ENCODE peak calls at places on chromosomes 12 and 14, in nine cellular contexts. C, B, W, I, Z, K, H, V and T are unnamed samples.

GRCh38 chr14:21039059-21039422 is 3.1 kb upstream of the RNASE7 start:
- DNase-seq in C (peak; percentile 43), B (peak; percentile 54), W (peak; percentile 97), I (peak; percentile 92), Z (peak; percentile 80), K (peak; percentile 88), H (peak; percentile 93), V (no peak), T (peak; percentile 90)

GRCh38 chr14:34498684-34499412 is 36.8 kb upstream of the SPTSSA start:
- DNase-seq in C (peak; percentile 22), B (no peak), W (no peak), I (no peak), Z (peak; percentile 53), K (no peak), H (no peak), V (peak; percentile 80), T (no peak)

GRCh38 chr12:119068129-119068856 is 87.0 kb downstream of the SRRM4 start:
- DNase-seq in C (no peak), B (no peak), W (no peak), I (no peak), Z (no peak), K (no peak), H (no peak), V (no peak), T (no peak)

GRCh38 chr12:55797068-55797467 is 20.5 kb downstream of the SARNP start:
- DNase-seq in C (peak; percentile 56), B (no peak), W (no peak), I (no peak), Z (no peak), K (no peak), H (no peak), V (peak; percentile 65), T (no peak)

GRCh38 chr14:98234208-98234607 is 1037.8 kb downstream of the BCL11B start:
- DNase-seq in C (no peak), B (no peak), W (no peak), I (no peak), Z (no peak), K (no peak), H (no peak), V (no peak), T (no peak)

GRCh38 chr14:57352771-57353170 is 37.6 kb upstream of the NAA30 start:
- DNase-seq in C (no peak), B (no peak), W (no peak), I (no peak), Z (no peak), K (no peak), H (no peak), V (no peak), T (no peak)

GRCh38 chr12:26839551-26839950 is 6.6 kb upstream of the ITPR2 start:
- DNase-seq in C (no peak), B (no peak), W (no peak), I (no peak), Z (no peak), K (no peak), H (no peak), V (no peak), T (no peak)

GRCh38 chr12:31594681-31595080 is 3.7 kb upstream of the DENND5B start:
- DNase-seq in C (peak; percentile 19), B (no peak), W (no peak), I (no peak), Z (no peak), K (no peak), H (no peak), V (peak; percentile 23), T (no peak)

GRCh38 chr12:96212456-96213375 is 18.5 kb downstream of the ELK3 start:
- DNase-seq in C (no peak), B (no peak), W (no peak), I (no peak), Z (no peak), K (no peak), H (no peak), V (no peak), T (no peak)
- TF ChIP-seq POLR2A in C (no peak), B (no peak), W (no peak), I (no peak), Z (no peak), K (no peak), H (no peak), V (no peak), T (no peak)

GRCh38 chr14:104771374-104771773 is 18.4 kb downstream of the SIVA1 start:
- DNase-seq in C (no peak), B (no peak), W (no peak), I (no peak), Z (no peak), K (no peak), H (no peak), V (no peak), T (no peak)
- TF ChIP-seq POLR2A in C (no peak), B (no peak), W (no peak), I (no peak), Z (no peak), K (no peak), H (no peak), V (no peak), T (no peak)

DNA sequence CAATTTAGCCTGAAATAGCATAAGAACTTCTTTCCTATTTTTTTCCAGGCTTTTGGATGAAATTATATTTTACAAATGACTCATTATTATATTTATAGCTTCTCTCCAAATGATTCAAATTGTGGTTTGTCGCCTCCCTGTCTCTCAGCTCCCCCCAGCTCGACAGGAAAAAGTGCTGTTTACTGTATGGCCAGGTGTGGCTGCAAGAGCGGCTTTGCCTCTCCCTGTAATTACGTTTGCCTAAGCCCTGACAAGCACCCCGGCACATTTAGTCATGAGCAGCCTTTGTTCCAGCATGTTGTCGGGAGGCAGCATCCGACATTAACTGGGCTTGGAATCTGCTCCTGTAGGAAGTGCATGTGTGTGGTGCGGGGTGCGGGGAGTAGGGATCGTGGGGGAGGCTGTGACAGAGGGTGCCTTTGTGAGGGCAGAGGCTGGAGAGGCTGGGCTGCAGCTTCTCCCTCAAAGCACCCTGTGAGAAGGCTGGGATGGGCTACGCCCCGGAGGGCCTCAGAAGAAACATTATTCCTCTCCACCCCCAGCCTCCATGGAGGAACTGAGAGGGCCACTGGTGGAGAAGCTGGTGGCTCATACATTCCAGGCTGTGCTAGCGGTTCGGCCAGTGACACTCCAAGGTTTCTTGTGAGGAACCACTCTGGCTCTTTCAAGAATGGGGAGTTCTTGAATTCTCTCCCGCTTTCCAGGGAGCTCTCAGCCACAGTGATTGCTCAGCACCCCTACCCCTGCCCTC is 42.1 kb upstream of the CTDSP2 start:
- DNase-seq in C (peak; percentile 76), B (no peak), W (no peak), I (no peak), Z (peak; percentile 61), K (peak; percentile 66), H (no peak), V (no peak), T (peak; percentile 77)
- TF ChIP-seq POLR2A in C (peak; percentile 37), B (no peak), W (no peak), I (no peak), Z (no peak), K (no peak), H (peak; percentile 27), V (no peak), T (peak; percentile 7)

DNA sequence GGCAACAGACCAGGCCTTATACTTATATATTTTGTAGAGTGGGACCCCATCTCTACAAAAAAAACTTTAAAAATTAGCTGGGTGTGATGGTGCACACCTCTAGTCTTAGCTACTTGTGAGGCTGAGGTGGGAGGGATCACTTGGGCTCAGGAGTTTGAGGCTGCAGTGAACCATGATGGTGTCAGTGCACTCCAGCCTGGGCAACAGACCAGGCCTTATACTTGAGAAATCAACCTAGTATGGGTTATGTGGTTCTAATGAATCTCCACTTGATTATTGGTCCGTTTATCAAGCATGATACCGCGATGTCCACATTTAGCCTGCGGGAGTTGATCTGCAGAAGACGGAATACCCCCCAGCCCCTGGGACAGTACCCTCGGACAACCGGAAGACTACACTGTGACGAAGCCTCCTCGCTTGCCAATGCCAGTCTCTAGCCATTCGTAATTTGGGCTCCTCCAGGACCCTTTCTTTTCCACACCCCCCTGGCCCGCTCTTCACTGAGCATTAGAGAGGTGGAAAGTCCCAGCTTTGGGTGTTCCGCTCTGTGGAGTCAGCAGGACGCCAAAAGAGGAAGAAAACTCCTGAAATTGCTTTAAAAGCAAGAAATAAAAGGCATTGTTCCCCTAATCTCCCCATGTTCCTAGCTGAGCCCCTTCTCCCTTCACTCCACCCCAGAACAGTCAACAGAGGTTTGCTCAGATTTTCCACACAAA is 19.4 kb downstream of the LTBP2 start:
- DNase-seq in C (no peak), B (no peak), W (no peak), I (no peak), Z (no peak), K (no peak), H (no peak), V (no peak), T (no peak)
- TF ChIP-seq POLR2A in C (no peak), B (no peak), W (no peak), I (no peak), Z (no peak), K (no peak), H (no peak), V (no peak), T (no peak)

GRCh38 chr14:90396342-90397339 is at the start of gene CALM1:
- DNase-seq in C (peak; percentile 93), B (peak; percentile 97), W (peak; percentile 97), I (peak; percentile 96), Z (peak; percentile 96), K (peak; percentile 86), H (peak; percentile 96), V (peak; percentile 96), T (peak; percentile 95)

GRCh38 chr14:90399541-90400444 is 3.0 kb downstream of the CALM1 start:
- DNase-seq in C (peak; percentile 88), B (peak; percentile 83), W (peak; percentile 97), I (peak; percentile 89), Z (peak; percentile 93), K (peak; percentile 90), H (peak; percentile 85), V (peak; percentile 93), T (peak; percentile 91)

GRCh38 chr14:90397401-90398314 is 829 bp downstream of the CALM1 start:
- DNase-seq in C (peak; percentile 24), B (peak; percentile 65), W (peak; percentile 81), I (peak; percentile 69), Z (peak; percentile 51), K (peak; percentile 39), H (peak; percentile 59), V (peak; percentile 55), T (no peak)

GRCh38 chr14:90398841-90399540 is 2.2 kb downstream of the CALM1 start:
- DNase-seq in C (no peak), B (no peak), W (no peak), I (no peak), Z (no peak), K (no peak), H (no peak), V (no peak), T (no peak)

GRCh38 chr14:90398315-90398811 is 1.5 kb downstream of the CALM1 start:
- DNase-seq in C (no peak), B (peak; percentile 54), W (peak; percentile 81), I (no peak), Z (peak; percentile 44), K (peak; percentile 52), H (no peak), V (peak; percentile 29), T (peak; percentile 83)
- TF ChIP-seq POLR2A in C (no peak), B (no peak), W (no peak), I (no peak), Z (no peak), K (no peak), H (peak; percentile 17), V (no peak), T (peak; percentile 25)

GRCh38 chr12:124518051-124518932 is 49.1 kb downstream of the NCOR2 start:
- DNase-seq in C (peak; percentile 99), B (no peak), W (peak; percentile 100), I (peak; percentile 97), Z (peak; percentile 99), K (peak; percentile 99), H (peak; percentile 99), V (peak; percentile 98), T (peak; percentile 99)
- TF ChIP-seq POLR2A in C (no peak), B (no peak), W (peak; percentile 28), I (no peak), Z (no peak), K (peak; percentile 31), H (peak; percentile 51), V (no peak), T (no peak)

GRCh38 chr12:51083140-51083833 is at the start of gene CSRNP2:
- DNase-seq in C (peak; percentile 93), B (peak; percentile 97), W (peak; percentile 99), I (peak; percentile 97), Z (peak; percentile 97), K (peak; percentile 96), H (peak; percentile 96), V (peak; percentile 96), T (peak; percentile 98)
- TF ChIP-seq POLR2A in C (peak; percentile 100), B (peak; percentile 99), W (peak; percentile 95), I (peak; percentile 100), Z (no peak), K (peak; percentile 94), H (peak; percentile 100), V (peak; percentile 99), T (peak; percentile 97)